ENCODE peak calls at places on chromosomes 13 and 19, in nine cellular contexts. N, J, I, Y, S, B, T, A and V are unnamed samples.
A peak's percentile ranks its signal among the peaks of the same experiment; 100 is the strongest.

GRCh38 chr19:4870025-4870700 is 2.7 kb upstream of the PLIN3 start:
- DNase-seq in Y (peak; percentile 79), B (peak; percentile 93), I (peak; percentile 94), N (no peak), J (peak; percentile 35), A (peak; percentile 98), T (peak; percentile 82), S (peak; percentile 66), V (peak; percentile 96)

GRCh38 chr13:110187501-110188161 is 119.3 kb downstream of the COL4A1 start:
- DNase-seq in I (peak; percentile 47), Y (no peak), S (peak; percentile 15), T (peak; percentile 74), J (no peak), B (peak; percentile 5), A (peak; percentile 59), N (no peak), V (peak; percentile 42)

GRCh38 chr19:51292971-51293370 is 18.5 kb upstream of the IGLON5 start:
- DNase-seq in J (no peak), B (no peak), A (no peak), I (no peak), N (no peak), S (no peak), T (no peak), Y (no peak), V (no peak)

GRCh38 chr13:107209811-107210210 is 641.9 kb upstream of the ARGLU1 start:
- DNase-seq in T (no peak), B (no peak), Y (no peak), S (no peak), N (no peak), J (no peak), I (peak; percentile 31), A (no peak), V (no peak)

GRCh38 chr19:40365613-40366401 is 17.3 kb downstream of the PLD3 start:
- DNase-seq in J (no peak), Y (no peak), I (peak; percentile 44), N (no peak), S (peak; percentile 39), A (peak; percentile 79), B (peak; percentile 55), T (peak; percentile 68), V (no peak)

GRCh38 chr13:46756977-46757376 is 40.0 kb downstream of the ESD start:
- DNase-seq in T (no peak), B (no peak), J (no peak), I (peak; percentile 29), Y (no peak), S (no peak), N (no peak), A (no peak), V (no peak)

GRCh38 chr13:110944968-110945952 is 30.4 kb upstream of the ANKRD10 start:
- DNase-seq in N (no peak), T (no peak), I (no peak), B (no peak), Y (no peak), S (no peak), A (no peak), J (no peak), V (no peak)

GRCh38 chr13:47437411-47437810 is 540.6 kb upstream of the HTR2A start:
- DNase-seq in Y (no peak), N (no peak), B (no peak), I (peak; percentile 77), S (peak; percentile 66), J (no peak), T (no peak), A (peak; percentile 59), V (no peak)

GRCh38 chr19:40739871-40740703 is 10.2 kb downstream of the ACTMAP start:
- DNase-seq in A (no peak), Y (no peak), N (no peak), B (no peak), J (no peak), S (no peak), I (peak; percentile 1), T (no peak), V (no peak)

GRCh38 chr13:23899555-23899954 is 2.3 kb upstream of the C1QTNF9B start:
- DNase-seq in A (peak; percentile 52), I (peak; percentile 57), N (no peak), B (no peak), Y (no peak), S (peak; percentile 61), J (no peak), T (no peak), V (peak; percentile 23)

GRCh38 chr19:45492627-45493470 is 4.0 kb downstream of the RTN2 start:
- DNase-seq in Y (no peak), J (no peak), A (peak; percentile 81), N (no peak), T (peak; percentile 79), B (peak; percentile 56), I (peak; percentile 70), S (no peak), V (peak; percentile 60)

GRCh38 chr13:74093691-74094090 is 40.5 kb downstream of the KLF12 start:
- DNase-seq in T (no peak), N (no peak), S (no peak), Y (no peak), I (peak; percentile 39), B (no peak), J (no peak), A (no peak), V (no peak)

GRCh38 chr19:964761-965694 is 19.1 kb upstream of the WDR18 start:
- DNase-seq in J (no peak), A (no peak), Y (no peak), S (no peak), I (peak; percentile 22), B (no peak), T (no peak), N (no peak), V (no peak)

GRCh38 chr13:99386911-99387788 is 80.0 kb upstream of the GPR183 start:
- DNase-seq in N (peak; percentile 77), J (peak; percentile 69), Y (no peak), S (no peak), I (no peak), B (no peak), A (peak; percentile 29), T (no peak), V (peak; percentile 47)

GRCh38 chr19:51450730-51451307 is 7.4 kb downstream of the SIGLEC8 start:
- DNase-seq in T (no peak), B (no peak), A (no peak), J (no peak), N (no peak), S (no peak), Y (no peak), I (no peak), V (no peak)

GRCh38 chr19:36489139-36489919 is at the start of gene ZNF566:
- DNase-seq in T (peak; percentile 93), I (peak; percentile 97), Y (peak; percentile 96), B (peak; percentile 94), S (peak; percentile 94), A (peak; percentile 97), J (peak; percentile 92), N (peak; percentile 85), V (peak; percentile 97)

GRCh38 chr13:42328672-42329071 is 56.7 kb downstream of the AKAP11 start:
- DNase-seq in S (no peak), Y (no peak), T (no peak), I (no peak), A (no peak), J (no peak), N (no peak), B (no peak), V (no peak)

GRCh38 chr19:4695224-4695731 is 25.1 kb upstream of the MYDGF start:
- DNase-seq in I (no peak), N (no peak), T (peak; percentile 74), B (no peak), S (no peak), J (no peak), Y (no peak), A (no peak), V (no peak)

GRCh38 chr19:50772408-50773311 is 2.4 kb downstream of the GPR32 start:
- DNase-seq in J (no peak), B (no peak), S (no peak), A (peak; percentile 19), I (peak; percentile 22), T (no peak), N (no peak), Y (no peak), V (no peak)

GRCh38 chr19:47510516-47511127 is 4.2 kb downstream of the NAPA start:
- DNase-seq in N (no peak), T (no peak), I (no peak), J (no peak), A (no peak), Y (no peak), S (no peak), B (no peak), V (no peak)

GRCh38 chr19:40576181-40576584 is 490 bp upstream of the SHKBP1 start:
- DNase-seq in S (no peak), J (no peak), A (no peak), B (no peak), I (no peak), N (no peak), Y (no peak), T (no peak), V (no peak)

GRCh38 chr19:46068345-46069258 is 27.8 kb upstream of the IGFL4 start:
- DNase-seq in J (no peak), B (peak; percentile 28), N (no peak), A (peak; percentile 95), T (no peak), S (peak; percentile 47), Y (peak; percentile 45), I (peak; percentile 85), V (peak; percentile 95)

GRCh38 chr13:20964904-20965303 is 62.4 kb upstream of the XPO4 start:
- DNase-seq in T (no peak), I (peak; percentile 33), Y (peak; percentile 49), N (no peak), A (no peak), S (no peak), B (no peak), J (no peak), V (no peak)

GRCh38 chr19:54282706-54283105 is 1.8 kb upstream of the LILRB2 start:
- DNase-seq in N (no peak), T (no peak), S (no peak), A (no peak), J (no peak), Y (no peak), B (no peak), I (no peak), V (no peak)